ENCODE peak calls at places on chromosomes 13 and 19, in ten cellular contexts. R is HCEC 1CT; T is hepatic stellate cell; Z is NCI-H774; V is GM03348; H is cardiac muscle cell; B is stimulated activated CD4-positive, alpha-beta T cell treated with anti-CD3 and anti-CD28 coated beads, TNF-alpha, amount 100 ng/mL, for 1 hour; I is psoas muscle; Q is colonic mucosa; X is GF-D8. E is an unnamed sample.

GRCh38 chr19:44969437-44969836 is 14.3 kb downstream of the CLPTM1 start:
- DNase-seq in H (no peak), V (no peak), X (no peak), Q (no peak), Z (no peak), B (no peak), R (no peak), T (no peak), I (no peak), E (no peak)

GRCh38 chr13:50419466-50419865 is 404.2 kb downstream of the KCNRG start:
- DNase-seq in Q (no peak), T (no peak), H (no peak), B (no peak), I (no peak), R (no peak), Z (no peak), V (no peak), X (no peak), E (no peak)

GRCh38 chr19:35120492-35120891 is 4.9 kb downstream of the FXYD3 start:
- DNase-seq in X (no peak), V (peak), I (no peak), H (peak), R (peak), B (no peak), Z (no peak), Q (peak), T (peak), E (no peak)

GRCh38 chr19:49421039-49421877 is 2.0 kb downstream of the PTH2 start:
- DNase-seq in Q (peak), T (peak), I (peak), H (peak), X (no peak), B (no peak), V (peak), Z (peak), R (no peak), E (no peak)

GRCh38 chr13:42420304-42420703 is 148.4 kb downstream of the AKAP11 start:
- DNase-seq in B (no peak), H (no peak), I (no peak), T (no peak), Q (no peak), X (no peak), R (no peak), V (no peak), Z (no peak), E (no peak)

GRCh38 chr19:35963514-35963913 is 27.3 kb downstream of the LRFN3 start:
- DNase-seq in V (peak), B (no peak), I (no peak), R (peak), H (peak), Q (no peak), X (no peak), Z (no peak), T (peak), E (no peak)

GRCh38 chr13:114124921-114125320 is 7.5 kb downstream of the RASA3 start:
- DNase-seq in H (peak), X (peak), B (peak), Z (no peak), I (no peak), R (peak), T (peak), V (peak), Q (no peak), E (no peak)

GRCh38 chr13:54162069-54162468 is 1133.5 kb downstream of the OLFM4 start:
- DNase-seq in Z (no peak), X (no peak), B (no peak), Q (no peak), I (no peak), H (no peak), R (no peak), T (no peak), V (no peak), E (no peak)

GRCh38 chr13:113981201-113981605 is 7.3 kb upstream of the C13orf46 start:
- DNase-seq in B (no peak), V (no peak), R (no peak), X (no peak), I (peak), H (no peak), Q (peak), T (no peak), Z (peak), E (no peak)

GRCh38 chr13:73657821-73658540 is 476.2 kb downstream of the KLF12 start:
- DNase-seq in I (peak), B (no peak), H (peak), V (peak), Q (peak), X (no peak), T (no peak), R (peak), Z (no peak), E (no peak)

GRCh38 chr19:51018745-51019543 is 565 bp downstream of the KLK10 start:
- DNase-seq in T (no peak), B (no peak), Z (peak), Q (no peak), H (peak), V (no peak), R (no peak), X (no peak), I (no peak), E (peak)

GRCh38 chr13:50132937-50133276 is 117.7 kb downstream of the KCNRG start:
- DNase-seq in X (no peak), V (no peak), T (no peak), B (no peak), Z (no peak), I (no peak), H (no peak), Q (no peak), R (no peak), E (no peak)

GRCh38 chr19:55070755-55071502 is 4.7 kb upstream of the EPS8L1 start:
- DNase-seq in B (no peak), R (peak), Z (no peak), X (no peak), I (no peak), V (peak), Q (peak), H (peak), T (peak), E (no peak)

GRCh38 chr19:17950310-17951150 is 16.4 kb upstream of the KCNN1 start:
- DNase-seq in V (no peak), B (no peak), R (no peak), I (no peak), Q (no peak), H (no peak), T (no peak), Z (peak), X (no peak), E (no peak)

GRCh38 chr19:11191273-11191755 is 6.0 kb downstream of the KANK2 start:
- DNase-seq in X (no peak), T (peak), R (peak), I (peak), V (peak), Z (no peak), B (no peak), H (peak), Q (peak), E (peak)

GRCh38 chr13:92739306-92739818 is 487.2 kb upstream of the GPC6 start:
- DNase-seq in H (no peak), T (no peak), Q (no peak), X (no peak), R (no peak), V (no peak), I (no peak), B (no peak), Z (no peak), E (no peak)

GRCh38 chr19:29812080-29812880 is 489 bp downstream of the CCNE1 start:
- DNase-seq in Q (peak), Z (no peak), R (no peak), H (no peak), B (no peak), I (peak), T (no peak), X (no peak), V (peak), E (no peak)

GRCh38 chr19:12867120-12868099 is 13.8 kb downstream of the DNASE2 start:
- DNase-seq in Z (no peak), B (no peak), R (no peak), I (peak), Q (peak), T (peak), V (peak), H (peak), X (no peak), E (peak)

GRCh38 chr19:50357178-50358100 is 8.0 kb downstream of the NAPSA start:
- DNase-seq in B (peak), Z (peak), V (peak), T (no peak), H (peak), I (peak), Q (peak), X (peak), R (peak), E (peak)

GRCh38 chr19:21202865-21203494 is 61.1 kb downstream of the ZNF431 start:
- DNase-seq in V (peak), R (no peak), B (no peak), H (peak), Q (no peak), I (no peak), Z (peak), T (peak), X (no peak), E (no peak)

GRCh38 chr13:80204642-80205041 is 136.3 kb downstream of the SPRY2 start:
- DNase-seq in B (no peak), X (no peak), T (no peak), I (no peak), V (no peak), H (no peak), R (peak), Z (no peak), Q (no peak), E (no peak)

GRCh38 chr19:21321134-21321533 is 8.1 kb downstream of the ZNF708 start:
- DNase-seq in B (no peak), Z (no peak), V (no peak), H (no peak), I (no peak), R (no peak), T (no peak), X (no peak), Q (no peak), E (no peak)

GRCh38 chr13:21638319-21639282 is 32.3 kb upstream of the FGF9 start:
- DNase-seq in H (peak), T (peak), V (peak), B (no peak), R (peak), I (no peak), Q (peak), Z (no peak), X (peak), E (no peak)

GRCh38 chr13:114136576-114136975 is 4.2 kb upstream of the RASA3 start:
- DNase-seq in T (no peak), H (no peak), V (no peak), R (no peak), Z (no peak), I (no peak), Q (no peak), B (no peak), X (no peak), E (no peak)

GRCh38 chr13:53141336-53141735 is 112.7 kb downstream of the OLFM4 start:
- DNase-seq in Z (no peak), X (no peak), T (no peak), R (no peak), V (no peak), B (no peak), I (no peak), H (no peak), Q (no peak), E (no peak)

GRCh38 chr13:80251403-80251802 is 89.5 kb downstream of the SPRY2 start:
- DNase-seq in T (no peak), H (peak), V (no peak), B (no peak), Z (no peak), I (no peak), R (no peak), Q (no peak), X (peak), E (no peak)

GRCh38 chr19:5719274-5719960 is 529 bp downstream of the LONP1 start:
- DNase-seq in Z (no peak), B (no peak), H (no peak), X (peak), T (no peak), V (no peak), Q (no peak), R (no peak), I (no peak), E (no peak)

GRCh38 chr13:46553886-46554855 is 1.2 kb downstream of the LRCH1 start:
- DNase-seq in T (peak), R (peak), H (peak), I (peak), V (peak), B (no peak), Q (peak), X (peak), Z (no peak), E (peak)

GRCh38 chr19:29881386-29881785 is 60.7 kb upstream of the URI1 start:
- DNase-seq in Q (no peak), H (no peak), Z (no peak), V (peak), I (no peak), R (no peak), T (peak), X (no peak), B (no peak), E (no peak)

GRCh38 chr13:28865312-28865711 is 45.2 kb downstream of the MTUS2 start:
- DNase-seq in B (no peak), T (no peak), R (no peak), X (no peak), H (no peak), Q (no peak), Z (no peak), V (no peak), I (no peak), E (no peak)

GRCh38 chr19:3849092-3849491 is 19.7 kb downstream of the ZFR2 start:
- DNase-seq in R (peak), Z (no peak), X (no peak), T (peak), B (no peak), H (no peak), I (no peak), V (no peak), Q (no peak), E (no peak)

GRCh38 chr13:98207411-98207810 is 30.3 kb upstream of the RNF113B start:
- DNase-seq in B (no peak), Q (no peak), I (no peak), H (no peak), V (no peak), Z (no peak), R (no peak), T (peak), X (no peak), E (no peak)